ENCODE peak calls at places on chromosomes 12 and 14, in ten cellular contexts. F is hypothalamus; Y is AG04449; Q is T-helper 17 cell; Z is putamen; K is fibroblast of pulmonary artery; P is AG08395; A is GM12865; J is Caco-2; N is stimulated activated effector memory CD8-positive, alpha-beta T cell treated with anti-CD3 and anti-CD28 coated beads, Interleukin-12 subunit alpha, Interleukin-12 subunit beta, amount 100 ng/mL, for 72 hours. H is an unnamed sample.

GRCh38 chr14:34853041-34853440 is 22.1 kb downstream of the BAZ1A start:
- DNase-seq in A (no peak), Q (no peak), J (no peak), Z (no peak), F (no peak), P (no peak), N (no peak), K (peak), Y (no peak), H (no peak)

GRCh38 chr14:51884086-51884927 is 23.9 kb downstream of the GNG2 start:
- DNase-seq in Q (no peak), J (no peak), Z (no peak), Y (no peak), P (peak), A (no peak), K (peak), N (no peak), F (no peak), H (no peak)

GRCh38 chr12:55515696-55516095 is 23.5 kb downstream of the OR6C68 start:
- DNase-seq in A (peak), F (no peak), Q (no peak), Z (no peak), N (no peak), P (no peak), Y (no peak), K (no peak), J (peak), H (no peak)

GRCh38 chr14:58901826-58902225 is 264.1 kb downstream of the DACT1 start:
- DNase-seq in F (no peak), A (no peak), P (no peak), Q (no peak), N (no peak), Y (no peak), Z (no peak), J (no peak), K (no peak), H (no peak)

GRCh38 chr14:100486025-100486828 is 101.0 kb downstream of the BEGAIN start:
- DNase-seq in A (peak), K (peak), J (peak), Q (peak), F (no peak), P (peak), N (peak), Y (peak), Z (no peak), H (peak)

GRCh38 chr12:13905795-13906194 is 75.6 kb downstream of the GRIN2B start:
- DNase-seq in A (no peak), Z (no peak), Q (no peak), F (no peak), N (no peak), J (no peak), Y (no peak), P (no peak), K (no peak), H (no peak)

GRCh38 chr12:77893918-77894317 is 63.2 kb downstream of the NAV3 start:
- DNase-seq in N (no peak), P (no peak), Y (no peak), F (no peak), J (no peak), Z (no peak), Q (no peak), A (no peak), K (peak), H (peak)

GRCh38 chr14:74014299-74014698 is 4.8 kb downstream of the ENTPD5 start:
- DNase-seq in K (peak), F (no peak), J (peak), P (no peak), Q (no peak), A (no peak), N (no peak), Z (no peak), Y (no peak), H (no peak)

GRCh38 chr12:75289678-75290200 is 40.4 kb downstream of the CAPS2 start:
- DNase-seq in N (no peak), J (no peak), A (no peak), F (no peak), K (peak), Q (no peak), Y (no peak), Z (no peak), P (peak), H (no peak)

GRCh38 chr12:110355080-110355479 is 48.4 kb downstream of the ANAPC7 start:
- DNase-seq in Z (no peak), Y (no peak), N (no peak), K (no peak), F (no peak), J (peak), Q (no peak), P (peak), A (peak), H (no peak)